ENCODE peak calls at places on chromosomes 1 and 21, in five cellular contexts. X is heart left ventricle, Y is neural progenitor cell, Z is Peyer's patch, D is K562. H is an unnamed sample.
A peak's percentile ranks its signal among the peaks of the same experiment; 100 is the strongest.

GRCh38 chr21:17738171-17738953 is 80.8 kb downstream of the C21orf91 start:
- DNase-seq in X (peak; percentile 24), D (no peak), Z (no peak), Y (peak; percentile 4), H (no peak)

GRCh38 chr1:5765997-5766913 is 226.0 kb downstream of the NPHP4 start:
- DNase-seq in D (no peak), Y (no peak), Z (no peak), X (no peak), H (no peak)

GRCh38 chr21:28186604-28187003 is 806.1 kb downstream of the LTN1 start:
- DNase-seq in Z (no peak), X (no peak), D (no peak), Y (no peak), H (no peak)

GRCh38 chr1:180532854-180533253 is 25.9 kb upstream of the OVAAL start:
- DNase-seq in Z (no peak), X (no peak), Y (no peak), D (no peak), H (no peak)

GRCh38 chr1:42660907-42661500 is 2.8 kb downstream of the PPIH start:
- DNase-seq in D (no peak), Y (no peak), Z (no peak), X (no peak), H (no peak)

GRCh38 chr1:11539850-11540772 is 61.2 kb downstream of the DISP3 start:
- DNase-seq in Y (no peak), X (no peak), Z (no peak), D (no peak), H (no peak)

GRCh38 chr1:27650527-27651175 is 15.7 kb upstream of the FGR start:
- DNase-seq in Y (peak; percentile 53), Z (no peak), D (no peak), X (no peak), H (no peak)

GRCh38 chr1:68984289-68984688 is 487.4 kb upstream of the DEPDC1 start:
- DNase-seq in Y (no peak), Z (no peak), X (no peak), D (no peak), H (no peak)

GRCh38 chr1:43435146-43436145 is 18.3 kb downstream of the HYI start:
- DNase-seq in X (peak; percentile 50), Y (peak; percentile 46), D (no peak), Z (peak; percentile 48), H (no peak)

GRCh38 chr1:179003474-179004066 is 22.1 kb upstream of the FAM20B start:
- DNase-seq in D (no peak), Z (no peak), X (no peak), Y (no peak), H (no peak)

GRCh38 chr1:42035205-42035829 is 116.6 kb upstream of the HIVEP3 start:
- DNase-seq in X (peak; percentile 78), D (peak; percentile 95), Z (peak; percentile 89), Y (peak; percentile 91), H (peak; percentile 63)

GRCh38 chr1:227996187-227996950 is 10.4 kb upstream of the WNT3A start:
- DNase-seq in Z (no peak), D (no peak), Y (no peak), X (no peak), H (no peak)

GRCh38 chr1:203985676-203986075 is 87.2 kb upstream of the SOX13 start:
- DNase-seq in X (no peak), Y (no peak), Z (no peak), D (no peak), H (no peak)

GRCh38 chr1:218330043-218330623 is 15.0 kb upstream of the TGFB2 start:
- DNase-seq in Z (no peak), D (peak; percentile 39), Y (peak; percentile 34), X (no peak), H (no peak)

GRCh38 chr21:25834376-25834775 is 99.6 kb downstream of the GABPA start:
- DNase-seq in Z (no peak), X (no peak), D (no peak), Y (no peak), H (no peak)

GRCh38 chr1:31423418-31423947 is 10.5 kb downstream of the SERINC2 start:
- DNase-seq in Y (no peak), X (no peak), Z (peak; percentile 91), D (no peak), H (no peak)

GRCh38 chr21:16587141-16587570 is 857.4 kb downstream of the USP25 start:
- DNase-seq in Y (no peak), Z (peak; percentile 62), D (no peak), X (peak; percentile 32), H (peak; percentile 53)

GRCh38 chr1:232292246-232292645 is 337.7 kb downstream of the SIPA1L2 start:
- DNase-seq in Y (no peak), D (no peak), X (no peak), Z (no peak), H (no peak)

GRCh38 chr1:68331117-68331865 is 99.0 kb upstream of the WLS start:
- DNase-seq in X (no peak), D (no peak), Z (no peak), Y (no peak), H (no peak)

GRCh38 chr1:115440733-115441132 is 102.7 kb upstream of the NGF start:
- DNase-seq in X (no peak), Z (no peak), Y (no peak), D (no peak), H (no peak)

GRCh38 chr1:112818990-112819689 is 104.0 kb upstream of the PPM1J start:
- DNase-seq in Y (no peak), D (peak; percentile 67), X (peak; percentile 27), Z (no peak), H (no peak)

DNA sequence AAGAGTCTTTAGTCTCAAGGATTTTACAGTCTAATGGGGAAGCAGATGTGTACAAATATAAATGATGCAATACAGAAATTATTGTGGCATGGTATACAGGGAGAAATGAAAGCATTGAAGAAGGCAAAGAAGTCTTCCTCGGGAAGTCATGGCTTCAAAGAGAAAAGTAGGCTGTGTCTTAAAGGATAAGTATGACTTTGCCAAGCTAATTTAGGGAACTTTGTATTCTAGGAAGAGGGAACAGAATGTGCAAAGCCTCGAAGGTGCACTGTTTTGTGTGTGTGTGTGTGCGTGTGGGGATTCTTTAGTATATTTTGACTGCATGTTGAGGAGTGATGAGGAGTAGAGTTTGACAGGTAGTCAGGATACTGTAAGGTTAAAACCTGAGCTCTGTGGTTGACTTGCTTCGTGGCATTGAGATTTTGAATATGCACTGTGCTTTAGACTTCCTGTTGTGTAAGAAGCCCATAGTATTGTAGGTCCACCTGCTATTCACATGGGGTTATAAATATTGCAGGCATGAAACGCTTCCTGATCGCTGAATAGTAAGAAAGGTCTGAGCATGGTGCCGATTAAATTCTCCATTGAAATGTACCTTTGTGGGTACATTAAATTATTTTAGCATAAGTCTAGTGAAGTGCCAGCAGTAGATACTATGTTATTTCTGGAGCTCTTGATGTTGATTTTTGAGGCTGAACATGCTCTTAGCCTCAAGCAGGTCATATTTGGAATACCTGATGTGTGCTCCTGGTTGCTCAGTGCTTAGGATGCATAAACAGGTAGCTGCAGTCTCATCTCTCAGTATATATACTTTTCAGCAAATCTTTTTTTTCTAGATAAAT is 8.0 kb downstream of the SMAP2 start:
- DNase-seq in Y (no peak), Z (peak; percentile 73), D (no peak), X (no peak), H (no peak)
- H3K4me1 ChIP-seq in Y (peaks cover 10% of the 10 kb centered on the region), Z (peaks cover 6% of the 10 kb centered on the region), D (peaks cover 34% of the 10 kb centered on the region), X (peaks cover 50% of the 10 kb centered on the region), H (peaks cover 51% of the 10 kb centered on the region)

DNA sequence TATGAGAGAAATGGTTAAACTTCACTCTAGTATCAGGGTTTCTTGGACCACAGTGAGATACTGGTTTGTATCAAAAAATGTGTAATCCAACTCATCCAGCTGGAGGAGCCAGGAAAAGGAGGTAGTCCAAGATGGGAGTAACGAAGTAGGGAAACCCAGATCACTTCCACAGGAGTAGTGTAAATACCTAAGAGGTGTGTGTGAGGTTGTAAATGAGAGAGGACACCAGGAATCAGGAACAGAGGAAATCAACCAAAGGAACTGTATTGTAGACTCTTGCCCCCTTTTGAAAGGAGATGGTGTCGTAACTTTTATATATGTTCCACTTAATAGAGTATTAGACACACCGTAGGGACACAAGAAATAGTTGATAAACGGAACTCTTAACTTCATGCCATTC is 19.7 kb upstream of the TLCD4 start:
- DNase-seq in Y (no peak), D (no peak), X (no peak), Z (no peak), H (no peak)
- H3K27ac ChIP-seq in Y (no peak overlapping the region), D (no peak overlapping the region), X (no peak overlapping the region), Z (no peak overlapping the region), H (no peak overlapping the region)

DNA sequence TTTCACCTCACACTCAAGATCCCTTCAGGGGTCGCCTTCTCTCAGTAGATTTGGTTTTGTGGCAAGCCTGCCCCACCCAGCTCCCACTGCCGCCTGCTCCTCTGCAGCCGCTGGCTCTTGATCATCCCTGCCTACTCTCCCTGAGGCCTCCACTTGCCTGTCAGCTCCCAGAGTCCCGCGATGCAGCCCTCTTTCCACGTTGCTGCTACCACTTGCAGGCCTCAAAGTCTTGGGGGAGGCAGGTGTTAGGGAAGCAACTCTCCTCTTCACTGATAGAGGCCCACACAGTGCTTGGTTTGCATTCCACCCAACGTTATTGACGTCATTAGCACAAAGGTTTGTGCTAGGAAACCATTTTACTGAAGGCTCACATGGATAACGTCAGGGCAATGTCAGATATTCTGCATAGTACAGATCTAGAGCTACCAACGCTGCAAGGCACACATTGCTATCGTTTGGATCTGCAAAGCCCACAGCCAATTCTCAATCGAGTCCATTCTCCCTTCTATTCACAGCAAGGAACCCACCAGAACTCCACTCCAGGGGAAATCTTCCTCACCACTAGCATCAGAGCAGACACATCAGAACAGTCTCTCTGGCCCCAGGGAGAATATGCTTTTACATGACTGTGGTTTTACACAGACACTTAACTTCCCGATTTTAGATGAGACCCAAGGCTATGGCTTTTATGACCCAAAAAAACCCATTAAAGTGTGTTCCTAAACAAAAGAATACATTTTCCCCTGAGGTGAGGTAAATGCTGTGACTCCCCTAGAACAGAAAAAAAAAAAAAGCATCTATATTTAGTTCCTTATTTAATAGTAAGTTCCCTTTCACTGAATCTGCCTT is 519.5 kb upstream of the CAMK1G start:
- DNase-seq in Z (no peak), D (no peak), Y (no peak), X (no peak), H (no peak)
- H3K4me3 ChIP-seq in Z (no peak overlapping the region), D (no peak overlapping the region), Y (no peak overlapping the region), X (no peak overlapping the region), H (no peak overlapping the region)

GRCh38 chr1:24764439-24764838 is 19.2 kb downstream of the CLIC4 start:
- DNase-seq in X (no peak), Z (no peak), D (no peak), Y (no peak), H (no peak)
- H3K4me1 ChIP-seq in X (peaks cover 75% of the 10 kb centered on the region), Z (no peaks in the 10 kb centered on the region), D (peaks cover 24% of the 10 kb centered on the region), Y (peaks cover 10% of the 10 kb centered on the region), H (peaks cover 90% of the 10 kb centered on the region)

DNA sequence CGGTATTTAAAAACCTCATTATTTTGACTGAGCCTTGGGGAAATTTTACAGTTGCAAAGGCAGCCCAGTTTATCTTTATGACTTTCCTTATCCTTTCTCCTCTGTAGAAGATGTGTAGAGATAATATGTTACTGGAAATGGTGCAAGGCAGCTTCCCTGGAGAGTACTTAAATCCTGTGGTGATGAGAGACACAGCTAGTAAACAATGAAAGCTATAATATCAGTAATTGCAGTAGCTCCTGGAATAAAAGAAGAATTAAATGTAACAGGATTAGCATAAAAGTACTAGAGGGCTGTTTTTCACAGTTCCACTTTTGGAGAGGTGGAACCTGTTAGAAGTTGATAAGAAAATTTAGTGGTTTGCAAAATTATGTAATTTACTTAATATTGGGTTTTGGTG is 15.5 kb upstream of the EDEM3 start:
- DNase-seq in Z (no peak), Y (no peak), X (no peak), D (no peak), H (no peak)
- H3K27ac ChIP-seq in Z (no peak overlapping the region), Y (no peak overlapping the region), X (no peak overlapping the region), D (peak overlapping the region; percentile 56), H (no peak overlapping the region)